ENCODE peak calls at places on chromosomes 11 and 22, in five cellular contexts. Y is colonic mucosa, M is Caco-2, T is DND-41, H is stomach. I is an unnamed sample. For H3K36me3 and H3K4me1, the result is how much of the 10 kb centered on the place peaks cover.

GRCh38 chr22:42296883-42297282 is 26.4 kb upstream of the TCF20 start:
- DNase-seq in Y (no peak), H (no peak), T (no peak), M (no peak), I (no peak)

GRCh38 chr11:2549876-2550605 is 105.2 kb downstream of the KCNQ1 start:
- DNase-seq in Y (no peak), T (no peak), M (no peak), H (no peak), I (no peak)

GRCh38 chr11:125990244-125990643 is 44.4 kb downstream of the VSIG10L2 start:
- DNase-seq in H (no peak), T (no peak), Y (no peak), M (no peak), I (no peak)

GRCh38 chr22:20143883-20144665 is 6.8 kb downstream of the CCDC188 start:
- DNase-seq in H (no peak), M (no peak), T (no peak), Y (no peak), I (no peak)

GRCh38 chr11:2868604-2869526 is 16.7 kb downstream of the CDKN1C start:
- DNase-seq in T (no peak), M (no peak), H (no peak), Y (no peak), I (no peak)

GRCh38 chr11:70233511-70233919 is 30.4 kb downstream of the FADD start:
- DNase-seq in M (no peak), Y (no peak), T (no peak), H (peak), I (no peak)

GRCh38 chr11:36234825-36235224 is 54.4 kb downstream of the COMMD9 start:
- DNase-seq in T (no peak), M (no peak), H (no peak), Y (no peak), I (no peak)

GRCh38 chr11:99934008-99934407 is 753.1 kb upstream of the ARHGAP42 start:
- DNase-seq in M (no peak), H (no peak), Y (no peak), T (no peak), I (no peak)

GRCh38 chr22:45268167-45268957 is 16.4 kb upstream of the UPK3A start:
- DNase-seq in Y (no peak), T (no peak), H (peak), M (peak), I (peak)

GRCh38 chr11:9700105-9700801 is 36.4 kb downstream of the SWAP70 start:
- DNase-seq in Y (no peak), M (no peak), T (no peak), H (no peak), I (no peak)

GRCh38 chr11:110112457-110112856 is 19.3 kb downstream of the ZC3H12C start:
- DNase-seq in Y (no peak), T (no peak), M (no peak), H (no peak), I (no peak)

GRCh38 chr22:24198682-24199052 is 17.4 kb downstream of the SUSD2 start:
- DNase-seq in M (no peak), H (no peak), Y (no peak), T (no peak), I (no peak)

GRCh38 chr11:118606157-118606843 is 1.1 kb upstream of the PHLDB1 start:
- DNase-seq in T (no peak), Y (no peak), M (no peak), H (peak), I (no peak)

GRCh38 chr11:17991799-17992433 is 20.9 kb downstream of the SERGEF start:
- DNase-seq in T (peak), H (peak), Y (peak), M (peak), I (peak)

GRCh38 chr11:117586392-117586791 is 210.6 kb downstream of the DSCAML1 start:
- DNase-seq in M (no peak), Y (no peak), H (no peak), T (no peak), I (no peak)

GRCh38 chr11:17736921-17737817 is 2.6 kb downstream of the KCNC1 start:
- DNase-seq in T (no peak), H (no peak), M (no peak), Y (no peak), I (no peak)

GRCh38 chr22:50300620-50301257 is 6.7 kb downstream of the PLXNB2 start:
- DNase-seq in M (no peak), H (peak), T (no peak), Y (no peak), I (no peak)

GRCh38 chr11:61690706-61691377 is 10.7 kb downstream of the DAGLA start:
- DNase-seq in H (no peak), Y (peak), M (no peak), T (no peak), I (no peak)

GRCh38 chr11:133040289-133040893 is 491.9 kb downstream of the OPCML start:
- DNase-seq in Y (no peak), M (peak), T (no peak), H (no peak), I (no peak)

GRCh38 chr11:64652586-64653387 is 61.8 kb downstream of the SLC22A12 start:
- DNase-seq in M (peak), H (peak), T (peak), Y (peak), I (peak)

GRCh38 chr11:2298795-2299747 is 2.6 kb downstream of the C11orf21 start:
- DNase-seq in T (peak), M (peak), H (peak), Y (peak), I (peak)

GRCh38 chr11:66855574-66856495 is 1.0 kb upstream of the LRFN4 start:
- DNase-seq in Y (peak), T (peak), M (peak), H (peak), I (peak)

GRCh38 chr11:49995559-49995958 is 13.2 kb upstream of the OR4C12 start:
- DNase-seq in Y (peak), H (no peak), T (peak), M (peak), I (peak)

GRCh38 chr11:69245041-69245440 is 48.9 kb upstream of the MYEOV start:
- DNase-seq in Y (peak), T (no peak), M (no peak), H (peak), I (no peak)

GRCh38 chr11:76073716-76074115 is 132.6 kb downstream of the WNT11 start:
- DNase-seq in T (no peak), H (no peak), M (no peak), Y (no peak), I (no peak)

GRCh38 chr22:24305260-24305692 is 34.6 kb downstream of the SPECC1L start:
- DNase-seq in Y (no peak), M (no peak), H (no peak), T (peak), I (no peak)

GRCh38 chr11:74849525-74850391 is 99.1 kb downstream of the XRRA1 start:
- DNase-seq in H (no peak), Y (no peak), M (peak), T (no peak), I (no peak)

GRCh38 chr11:95764267-95764898 is 25.2 kb downstream of the FAM76B start:
- DNase-seq in H (no peak), T (no peak), Y (no peak), M (peak), I (peak)

GRCh38 chr11:125263268-125263790 is 98.8 kb downstream of the PKNOX2 start:
- DNase-seq in H (peak), M (peak), T (no peak), Y (peak), I (peak)

GRCh38 chr11:116661056-116661455 is 111.7 kb downstream of the BUD13 start:
- DNase-seq in Y (no peak), T (no peak), H (no peak), M (no peak), I (no peak)

GRCh38 chr22:31425331-31426050 is 26.1 kb downstream of the DRG1 start:
- DNase-seq in T (no peak), M (no peak), H (no peak), Y (no peak), I (no peak)

GRCh38 chr11:85976525-85976924 is 92.4 kb downstream of the PICALM start:
- DNase-seq in M (no peak), T (no peak), H (no peak), Y (no peak), I (no peak)
- H3K4me3 ChIP-seq in M (no peak), T (no peak), H (no peak), Y (no peak), I (no peak)

GRCh38 chr11:122813176-122813917 is 25.0 kb upstream of the CRTAM start:
- DNase-seq in M (no peak), H (no peak), Y (no peak), T (no peak), I (peak)
- H3K36me3 ChIP-seq in M (under half), H (under half), Y (under half), T (under half), I (under half)

GRCh38 chr22:37010976-37011375 is 8.3 kb downstream of the TST start:
- DNase-seq in H (no peak), Y (no peak), T (no peak), M (no peak), I (no peak)

GRCh38 chr22:37012262-37012904 is 6.9 kb downstream of the TST start:
- DNase-seq in T (no peak), H (peak), Y (peak), M (no peak), I (no peak)

GRCh38 chr22:37011472-37011871 is 7.8 kb downstream of the TST start:
- DNase-seq in M (no peak), T (no peak), Y (no peak), H (no peak), I (no peak)

GRCh38 chr22:37014415-37014806 is 4.8 kb downstream of the TST start:
- DNase-seq in M (no peak), Y (no peak), T (no peak), H (no peak), I (no peak)

DNA sequence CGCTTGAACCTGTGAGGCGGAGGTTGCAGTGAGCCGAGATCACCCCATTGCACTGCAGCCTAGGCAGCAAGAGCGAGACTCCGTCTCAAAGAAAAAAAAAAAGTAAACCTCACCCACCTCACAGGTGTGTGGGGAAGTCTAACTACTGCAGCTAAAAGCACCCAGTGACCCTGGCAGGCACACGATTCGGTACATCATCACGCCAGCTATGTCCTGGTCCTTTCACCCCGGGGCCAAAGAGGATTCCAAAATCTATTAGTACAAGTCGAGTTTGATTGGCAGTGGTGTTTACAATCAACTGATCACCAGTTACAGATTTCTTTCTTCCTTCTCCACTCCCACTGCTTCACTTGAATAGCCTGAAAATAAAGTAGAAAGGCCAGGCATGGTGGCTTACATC is 6.3 kb downstream of the TST start:
- DNase-seq in Y (no peak), T (no peak), H (no peak), M (no peak), I (no peak)
- H3K4me1 ChIP-seq in Y (under half), T (under half), H (half or more), M (under half), I (under half)

GRCh38 chr11:12284321-12285050 is 92.9 kb upstream of the PARVA start:
- DNase-seq in H (peak), T (no peak), Y (peak), M (no peak), I (no peak)

GRCh38 chr11:12286606-12287005 is 90.8 kb upstream of the PARVA start:
- DNase-seq in H (peak), M (no peak), Y (peak), T (no peak), I (no peak)

GRCh38 chr11:12287009-12287373 is 90.4 kb upstream of the PARVA start:
- DNase-seq in T (no peak), H (peak), M (no peak), Y (peak), I (no peak)

GRCh38 chr11:12285106-12285505 is 92.3 kb upstream of the PARVA start:
- DNase-seq in M (no peak), T (no peak), Y (peak), H (no peak), I (no peak)

GRCh38 chr11:12285811-12286222 is 91.6 kb upstream of the PARVA start:
- DNase-seq in T (no peak), Y (peak), M (no peak), H (peak), I (no peak)
- H3K4me3 ChIP-seq in T (no peak), Y (no peak), M (no peak), H (no peak), I (no peak)

DNA sequence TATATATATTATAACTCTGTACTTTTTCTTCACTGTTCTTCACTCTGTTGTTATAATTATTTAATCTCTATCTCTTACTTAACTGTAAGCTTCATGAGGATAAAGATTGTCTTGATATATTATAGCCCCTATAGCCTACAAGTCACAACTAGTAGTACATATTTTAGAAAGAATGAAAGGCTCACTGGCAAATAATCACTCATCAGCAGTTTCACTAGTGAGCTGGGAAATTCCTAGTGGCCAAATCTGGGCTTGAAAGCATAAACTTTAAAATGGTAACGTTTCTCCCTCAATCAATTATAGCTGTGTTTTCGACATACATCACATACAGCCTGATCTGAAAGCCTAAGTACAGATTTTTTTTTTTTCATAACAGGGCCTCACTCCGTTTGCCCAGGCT is 42.5 kb downstream of the CTSC start:
- DNase-seq in M (no peak), Y (no peak), T (no peak), H (no peak), I (no peak)
- H3K36me3 ChIP-seq in M (under half), Y (under half), T (half or more), H (under half), I (under half)

GRCh38 chr11:68150029-68150428 is 28.8 kb upstream of the CHKA start:
- DNase-seq in T (no peak), H (peak), M (peak), Y (no peak), I (no peak)
- H3K4me1 ChIP-seq in T (under half), H (half or more), M (under half), Y (under half), I (under half)

GRCh38 chr11:707817-708420 is 1.9 kb downstream of the EPS8L2 start:
- DNase-seq in Y (peak), T (no peak), M (peak), H (peak), I (no peak)

GRCh38 chr11:705646-706438 is at the start of gene EPS8L2:
- DNase-seq in Y (peak), H (peak), T (no peak), M (peak), I (peak)

GRCh38 chr11:706439-706956 is 467 bp downstream of the EPS8L2 start:
- DNase-seq in T (no peak), H (peak), M (peak), Y (peak), I (no peak)

GRCh38 chr11:708511-708910 is 2.5 kb downstream of the EPS8L2 start:
- DNase-seq in T (no peak), Y (no peak), M (no peak), H (no peak), I (no peak)

DNA sequence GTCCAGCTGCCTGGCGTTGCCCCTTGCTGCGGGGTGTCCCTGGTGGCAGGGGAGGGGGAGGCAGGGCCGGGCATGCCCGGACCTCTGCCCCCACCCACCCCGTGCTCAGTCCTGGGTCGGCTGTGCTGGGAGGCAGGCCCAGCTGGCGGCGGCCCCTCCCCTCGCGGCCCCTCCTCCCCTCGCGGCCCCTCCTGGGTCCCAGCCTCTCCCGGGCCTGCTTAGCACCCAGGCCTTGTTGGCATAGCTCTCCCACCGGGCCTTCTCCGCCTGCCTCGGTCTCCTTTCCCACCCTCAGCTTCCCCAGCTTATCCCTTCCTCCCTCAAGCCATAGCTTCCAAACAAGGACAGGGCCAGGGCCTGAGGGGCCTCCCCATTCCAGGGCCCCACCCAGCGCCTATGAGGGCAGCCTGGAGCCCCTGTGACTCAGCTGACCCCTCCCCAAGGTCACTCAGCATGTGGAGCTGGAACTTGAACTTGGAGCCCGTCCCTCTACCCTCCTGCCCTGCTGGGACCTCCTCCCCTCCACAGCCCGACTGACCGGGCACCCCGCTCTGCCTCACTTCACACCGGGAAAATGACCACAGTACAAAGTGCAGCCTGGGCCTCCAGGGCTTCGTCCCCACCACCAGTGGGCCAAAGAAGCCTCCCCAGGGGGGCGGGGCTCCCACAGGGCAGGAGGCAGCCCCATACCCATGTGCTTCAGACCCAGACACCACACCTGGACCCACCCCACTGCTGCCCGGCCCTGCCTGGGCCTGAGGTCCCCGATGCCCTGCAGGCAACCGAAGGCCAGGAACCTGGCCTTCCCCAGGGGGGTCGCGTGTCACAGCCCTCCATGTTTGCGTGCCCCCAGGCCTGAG is 1.2 kb downstream of the EPS8L2 start:
- DNase-seq in H (peak), Y (peak), T (no peak), M (peak), I (no peak)
- H3K4me3 ChIP-seq in H (peak), Y (peak), T (no peak), M (peak), I (no peak)